ENCODE peak calls at places on chromosomes 1 and 21, in seven cellular contexts. X is endothelial cell of umbilical vein; U is CD4-positive, alpha-beta memory T cell; Y is thoracic aorta; E is K562; G is H1; B is CD8-positive, alpha-beta T cell. Q is an unnamed sample.

GRCh38 chr1:34806396-34806795 is 13.6 kb downstream of the GJA4 start:
- DNase-seq in X (no peak), G (no peak), Y (no peak), B (no peak), U (no peak), E (no peak), Q (no peak)

GRCh38 chr1:245301921-245302320 is 147.1 kb downstream of the KIF26B start:
- DNase-seq in E (no peak), X (no peak), Y (no peak), B (no peak), G (no peak), U (no peak), Q (no peak)

GRCh38 chr1:25958475-25958874 is 39.4 kb downstream of the PAFAH2 start:
- DNase-seq in Y (no peak), E (no peak), G (no peak), X (peak; percentile 16), B (no peak), U (no peak), Q (no peak)

GRCh38 chr1:155759966-155760630 is 71.2 kb downstream of the DAP3 start:
- DNase-seq in E (no peak), G (no peak), U (no peak), Y (no peak), B (no peak), X (no peak), Q (no peak)

GRCh38 chr1:29669912-29670311 is 433.6 kb downstream of the PTPRU start:
- DNase-seq in B (no peak), U (no peak), E (no peak), X (no peak), G (no peak), Y (no peak), Q (no peak)

GRCh38 chr1:178137238-178137637 is 43.3 kb downstream of the RASAL2 start:
- DNase-seq in Y (no peak), B (no peak), E (no peak), G (no peak), X (no peak), U (no peak), Q (no peak)

GRCh38 chr1:1308756-1309524 is 543 bp downstream of the PUSL1 start:
- DNase-seq in U (no peak), X (peak; percentile 17), Y (no peak), B (no peak), E (peak; percentile 56), G (no peak), Q (no peak)

GRCh38 chr1:22489278-22489677 is 37.6 kb downstream of the ZBTB40 start:
- DNase-seq in E (no peak), X (no peak), Y (no peak), B (no peak), G (no peak), U (no peak), Q (no peak)

GRCh38 chr1:224700915-224701531 is 84.9 kb downstream of the CNIH3 start:
- DNase-seq in Y (no peak), U (no peak), G (no peak), E (peak; percentile 74), B (no peak), X (no peak), Q (peak; percentile 63)

GRCh38 chr1:111448482-111448917 is 556 bp downstream of the WDR77 start:
- DNase-seq in E (peak; percentile 52), U (no peak), X (peak; percentile 13), Y (no peak), B (no peak), G (no peak), Q (peak; percentile 41)

GRCh38 chr1:174769961-174770549 is 229.7 kb upstream of the CACYBP start:
- DNase-seq in U (peak; percentile 52), Y (no peak), X (peak; percentile 51), B (no peak), G (no peak), E (peak; percentile 30), Q (peak; percentile 69)

GRCh38 chr1:39269349-39269748 is 64.9 kb downstream of the MACF1 start:
- DNase-seq in Y (no peak), X (no peak), G (no peak), U (no peak), E (no peak), B (no peak), Q (no peak)
- H3K4me1 ChIP-seq in Y (peaks cover 77% of the 10 kb centered on the region), X (peaks cover 22% of the 10 kb centered on the region), G (peaks cover 18% of the 10 kb centered on the region), U (peaks cover 83% of the 10 kb centered on the region), E (peaks cover 36% of the 10 kb centered on the region), B (peaks cover 22% of the 10 kb centered on the region), Q (peaks cover 56% of the 10 kb centered on the region)

DNA sequence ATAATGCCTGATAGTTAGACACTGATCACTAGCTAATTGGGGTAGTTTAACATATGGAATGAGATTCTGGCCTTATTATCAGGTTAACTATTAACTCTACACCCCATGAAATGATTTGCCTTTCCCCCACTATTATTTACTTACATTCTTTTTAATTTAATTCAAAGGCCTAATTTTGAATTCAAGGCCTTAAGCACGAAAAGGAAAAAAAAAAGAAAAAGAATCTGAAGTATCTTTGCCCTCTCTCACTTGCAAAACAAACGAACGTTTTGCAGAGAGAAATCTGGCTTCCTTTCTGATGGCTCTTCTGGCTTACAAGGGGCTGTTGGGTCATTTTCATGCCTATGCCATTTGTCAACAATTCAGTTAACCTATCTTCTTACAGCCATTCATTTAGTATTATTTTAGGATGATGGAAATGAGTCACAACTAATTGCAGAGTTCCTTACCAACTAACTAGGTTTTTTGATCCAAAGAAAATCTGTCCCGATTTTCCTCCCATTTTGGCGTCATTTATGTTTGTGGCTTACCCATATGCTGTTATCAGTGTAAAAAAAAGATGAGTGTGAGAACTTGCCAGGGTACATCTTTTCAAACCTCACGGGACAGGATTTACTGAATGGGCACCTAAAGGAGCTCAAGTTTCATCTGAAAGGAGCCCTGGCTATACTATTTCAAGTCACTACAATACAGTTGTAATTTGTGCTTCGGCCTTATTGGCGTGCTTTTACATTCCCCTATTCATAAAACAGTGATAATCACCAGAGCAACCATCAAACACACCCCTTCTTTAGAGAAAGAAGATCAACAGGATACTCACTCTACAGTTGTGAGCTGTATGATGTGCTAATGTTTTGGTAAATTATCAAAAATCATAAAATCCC is 1.9 kb upstream of the ERRFI1 start:
- DNase-seq in X (peak; percentile 85), E (no peak), G (no peak), B (no peak), U (no peak), Y (no peak), Q (peak; percentile 38)
- H3K27ac ChIP-seq in X (peak overlapping the region; percentile 44), E (no peak overlapping the region), G (no peak overlapping the region), B (no peak overlapping the region), U (no peak overlapping the region), Y (peak overlapping the region; percentile 98), Q (peak overlapping the region; percentile 99)

DNA sequence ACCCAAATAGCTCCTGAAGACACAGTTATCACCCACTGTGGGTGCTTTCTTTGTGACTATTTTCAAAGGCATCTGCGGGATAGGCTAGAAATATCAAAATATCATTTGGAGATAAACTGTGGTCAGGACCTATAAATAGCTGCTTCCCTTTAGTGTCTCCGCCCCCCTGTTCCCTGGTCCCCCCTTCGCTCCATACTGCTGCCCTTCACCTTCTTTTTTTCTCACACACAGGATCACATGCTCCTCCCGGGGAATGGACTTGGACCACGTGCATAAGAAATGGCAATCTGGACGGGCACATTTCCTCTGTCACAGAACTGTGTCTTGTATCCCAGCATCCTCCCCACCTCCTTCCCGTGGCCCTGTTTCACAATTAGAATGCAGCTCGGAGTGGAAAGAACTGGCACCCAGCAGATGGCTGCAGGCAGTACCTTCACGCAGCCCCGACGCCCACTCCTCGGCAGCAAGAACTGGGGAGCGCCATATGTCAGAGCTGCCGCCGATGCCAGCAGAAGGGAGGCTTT is 68.8 kb upstream of the SSX2IP start:
- DNase-seq in B (no peak), E (no peak), U (no peak), Y (peak; percentile 9), G (no peak), X (no peak), Q (peak; percentile 49)
- H3K4me3 ChIP-seq in B (no peak overlapping the region), E (no peak overlapping the region), U (no peak overlapping the region), Y (peak overlapping the region; percentile 56), G (no peak overlapping the region), X (no peak overlapping the region), Q (peak overlapping the region; percentile 51)

GRCh38 chr1:2592672-2593071 is 6.1 kb downstream of the PRXL2B start:
- DNase-seq in X (no peak), Y (no peak), G (no peak), E (no peak), U (no peak), B (no peak), Q (no peak)
- H3K4me1 ChIP-seq in X (peaks cover 8% of the 10 kb centered on the region), Y (peaks cover 3% of the 10 kb centered on the region), G (peaks cover 3% of the 10 kb centered on the region), E (no peaks in the 10 kb centered on the region), U (peaks cover 3% of the 10 kb centered on the region), B (peaks cover 6% of the 10 kb centered on the region), Q (peaks cover 5% of the 10 kb centered on the region)

DNA sequence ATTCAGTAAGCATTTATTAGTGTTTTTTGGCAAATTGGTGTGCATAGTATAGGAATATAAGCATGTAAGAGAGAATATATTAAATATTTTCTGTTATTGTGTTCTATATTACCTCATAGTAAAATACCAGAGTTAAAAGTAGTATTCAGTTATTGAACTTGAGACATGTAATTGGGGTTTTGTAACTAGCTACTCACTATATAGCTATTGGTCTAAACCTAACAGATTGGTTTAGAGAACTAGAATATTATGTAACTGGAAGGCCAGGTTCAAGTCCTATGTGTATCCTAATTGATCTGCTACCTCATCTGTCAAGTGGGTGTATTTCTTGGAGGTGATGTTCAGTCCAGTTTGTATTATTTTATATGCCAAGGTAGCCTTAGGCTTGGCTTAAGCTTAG is 26.3 kb downstream of the CLIC4 start:
- DNase-seq in B (no peak), X (no peak), G (no peak), E (no peak), U (no peak), Y (no peak), Q (no peak)
- H3K27ac ChIP-seq in B (no peak overlapping the region), X (no peak overlapping the region), G (no peak overlapping the region), E (no peak overlapping the region), U (no peak overlapping the region), Y (peak overlapping the region; percentile 90), Q (no peak overlapping the region)

GRCh38 chr21:33383056-33383888 is 19.9 kb upstream of the IFNGR2 start:
- DNase-seq in U (peak; percentile 53), G (no peak), E (peak; percentile 43), Y (no peak), X (peak; percentile 87), B (peak; percentile 56), Q (peak; percentile 62)
- H3K4me3 ChIP-seq in U (peak overlapping the region; percentile 67), G (no peak overlapping the region), E (no peak overlapping the region), Y (peak overlapping the region; percentile 47), X (no peak overlapping the region), B (peak overlapping the region; percentile 38), Q (peak overlapping the region; percentile 48)